ENCODE peak calls at places on chromosomes 4 and X, in six cellular contexts. B is iris pigment epithelial cell; L is CD8-positive, alpha-beta T cell; E is stomach; S is adipocyte; Y is lower leg skin. I is an unnamed sample.
A peak's percentile ranks its signal among the peaks of the same experiment; 100 is the strongest.

GRCh38 chrX:119756926-119757635 is 1.3 kb upstream of the SOWAHD start:
- DNase-seq in Y (no peak), L (no peak), E (peak; percentile 46), B (no peak), S (no peak), I (no peak)

GRCh38 chr4:25234390-25235367 is 846 bp downstream of the PI4K2B start:
- DNase-seq in L (no peak), B (peak; percentile 87), Y (peak; percentile 23), S (peak; percentile 92), E (peak; percentile 59), I (peak; percentile 87)

GRCh38 chr4:125322363-125322730 is 7.6 kb downstream of the FAT4 start:
- DNase-seq in Y (peak; percentile 24), E (no peak), B (peak; percentile 87), L (no peak), S (peak; percentile 80), I (peak; percentile 87)

GRCh38 chrX:106897259-106897658 is 5.9 kb downstream of the RIPPLY1 start:
- DNase-seq in B (peak; percentile 70), L (no peak), S (no peak), Y (no peak), E (no peak), I (peak; percentile 81)

GRCh38 chrX:27893211-27893610 is 85.4 kb downstream of the MAGEB10 start:
- DNase-seq in E (no peak), S (no peak), Y (no peak), B (no peak), L (no peak), I (no peak)

GRCh38 chr4:173507471-173508385 is 22.3 kb downstream of the HAND2 start:
- DNase-seq in L (no peak), S (no peak), E (no peak), Y (peak; percentile 9), B (no peak), I (no peak)

GRCh38 chrX:13897571-13897970 is 80.7 kb upstream of the GPM6B start:
- DNase-seq in Y (no peak), B (no peak), E (no peak), S (peak; percentile 44), L (no peak), I (peak; percentile 58)

GRCh38 chrX:107429090-107429489 is 20.4 kb upstream of the FRMPD3 start:
- DNase-seq in E (no peak), S (no peak), B (peak; percentile 14), Y (no peak), L (no peak), I (peak; percentile 48)

GRCh38 chrX:66232296-66232695 is 68.2 kb downstream of the HEPH start:
- DNase-seq in S (no peak), Y (no peak), E (no peak), L (no peak), B (no peak), I (no peak)

GRCh38 chr4:149983931-149984330 is 94.3 kb upstream of the DCLK2 start:
- DNase-seq in L (no peak), S (no peak), B (no peak), E (no peak), Y (no peak), I (no peak)

GRCh38 chrX:153642313-153642654 is 4.7 kb upstream of the DUSP9 start:
- DNase-seq in L (no peak), E (no peak), B (no peak), Y (no peak), S (peak; percentile 21), I (no peak)

I was measured in fibroblast of mammary gland.